ENCODE peak calls at places on chromosomes 16 and 17, in eight cellular contexts. H is RPMI8226; T is M059J; F is T-helper 17 cell; S is RCC 7860; J is hypothalamus; G is activated T-cell treated with anti-CD3 and anti-CD28 coated beads, Interleukin-2, amount 50 U/mL, for 1 hour; B is psoas muscle. E is an unnamed sample.

GRCh38 chr16:28027055-28027454 is 36.5 kb downstream of the GSG1L start:
- DNase-seq in H (no peak), F (no peak), T (no peak), G (no peak), S (no peak), J (no peak), B (no peak), E (no peak)

GRCh38 chr16:57810197-57811024 is 8.1 kb upstream of the KIFC3 start:
- DNase-seq in B (peak; percentile 84), H (peak; percentile 97), F (peak; percentile 41), J (no peak), T (peak; percentile 98), S (peak; percentile 88), G (peak; percentile 68), E (peak; percentile 82)

GRCh38 chr17:83073389-83074063 is 5.9 kb upstream of the METRNL start:
- DNase-seq in F (no peak), G (no peak), T (peak; percentile 71), S (peak; percentile 79), H (no peak), B (no peak), J (no peak), E (no peak)

GRCh38 chr16:35798885-35799426 is 2339.5 kb downstream of the TP53TG3F start:
- DNase-seq in S (no peak), T (no peak), G (no peak), B (no peak), F (no peak), J (no peak), H (peak; percentile 74), E (no peak)

GRCh38 chr16:48596326-48596725 is 13.7 kb downstream of the N4BP1 start:
- DNase-seq in H (no peak), T (no peak), F (no peak), G (no peak), B (no peak), S (no peak), J (no peak), E (no peak)

GRCh38 chr16:15701975-15702970 is 52.2 kb downstream of the NDE1 start:
- DNase-seq in F (no peak), T (peak; percentile 6), S (no peak), B (no peak), H (no peak), G (no peak), J (no peak), E (no peak)

GRCh38 chr16:48970216-48970615 is 311.4 kb downstream of the CBLN1 start:
- DNase-seq in S (no peak), H (no peak), G (no peak), T (no peak), B (no peak), J (no peak), F (no peak), E (no peak)

GRCh38 chr16:3835089-3835602 is 45.4 kb downstream of the CREBBP start:
- DNase-seq in F (no peak), H (no peak), B (no peak), J (no peak), G (no peak), T (no peak), S (no peak), E (no peak)

GRCh38 chr16:68994324-68994723 is 111.1 kb upstream of the HAS3 start:
- DNase-seq in B (no peak), F (no peak), G (no peak), J (no peak), H (no peak), S (no peak), T (no peak), E (no peak)

GRCh38 chr17:14803781-14804180 is 461.3 kb downstream of the PMP22 start:
- DNase-seq in J (no peak), H (no peak), G (no peak), B (no peak), F (no peak), T (no peak), S (no peak), E (no peak)

GRCh38 chr17:77742579-77742978 is 215.9 kb upstream of the TNRC6C start:
- DNase-seq in T (no peak), F (no peak), H (no peak), B (no peak), S (no peak), G (no peak), J (no peak), E (no peak)

GRCh38 chr16:87461466-87461975 is 31.3 kb downstream of the ZCCHC14 start:
- DNase-seq in F (no peak), J (no peak), B (peak; percentile 59), G (no peak), S (peak; percentile 70), T (peak; percentile 27), H (peak; percentile 80), E (no peak)

GRCh38 chr17:77356109-77356689 is 215.4 kb downstream of the SEC14L1 start:
- DNase-seq in H (no peak), T (peak; percentile 65), J (no peak), G (peak; percentile 11), F (no peak), S (peak; percentile 27), B (peak; percentile 50), E (peak; percentile 14)

GRCh38 chr16:11032922-11033291 is 88.5 kb downstream of the CLEC16A start:
- DNase-seq in S (no peak), B (peak; percentile 67), F (no peak), G (no peak), H (no peak), J (no peak), T (no peak), E (no peak)

GRCh38 chr17:43042025-43042424 is 17.0 kb downstream of the RND2 start:
- DNase-seq in S (no peak), G (no peak), H (no peak), F (no peak), J (no peak), B (no peak), T (no peak), E (no peak)

GRCh38 chr17:33438578-33438977 is 145.5 kb upstream of the ASIC2 start:
- DNase-seq in H (no peak), T (no peak), S (no peak), F (no peak), B (no peak), G (no peak), J (no peak), E (no peak)

GRCh38 chr17:179066-179432 is 2.4 kb downstream of the DOC2B start:
- DNase-seq in T (no peak), H (no peak), F (no peak), S (no peak), G (no peak), B (peak; percentile 49), J (no peak), E (no peak)

GRCh38 chr17:78706271-78706915 is 75.7 kb downstream of the CYTH1 start:
- DNase-seq in J (no peak), H (no peak), T (peak; percentile 85), B (no peak), F (no peak), G (no peak), S (peak; percentile 95), E (no peak)

GRCh38 chr16:22323173-22323997 is 26.2 kb downstream of the POLR3E start:
- DNase-seq in S (no peak), G (no peak), F (no peak), J (no peak), T (no peak), B (no peak), H (no peak), E (no peak)

GRCh38 chr16:19804538-19805323 is 79.9 kb downstream of the GPRC5B start:
- DNase-seq in G (peak; percentile 32), T (peak; percentile 12), J (no peak), F (no peak), B (peak; percentile 66), H (peak; percentile 96), S (no peak), E (no peak)

GRCh38 chr16:83350466-83350865 is 457.3 kb upstream of the HSBP1 start:
- DNase-seq in S (no peak), J (no peak), T (no peak), G (no peak), F (no peak), B (peak; percentile 64), H (no peak), E (no peak)

GRCh38 chr17:74599023-74599399 is 6.9 kb upstream of the CD300LD start:
- DNase-seq in J (no peak), H (peak; percentile 82), T (no peak), S (no peak), F (no peak), B (no peak), G (no peak), E (no peak)

GRCh38 chr16:74611721-74612120 is 4.8 kb upstream of the GLG1 start:
- DNase-seq in G (no peak), J (no peak), T (peak; percentile 28), H (no peak), B (no peak), S (no peak), F (no peak), E (no peak)

GRCh38 chr17:39576187-39576586 is 31.5 kb downstream of the NEUROD2 start:
- DNase-seq in G (no peak), T (peak; percentile 22), F (no peak), J (no peak), B (no peak), H (peak; percentile 36), S (no peak), E (no peak)

E was measured in natural killer cell.